ENCODE peak calls at places on chromosome 4, in five cellular contexts. I is mesothelial cell of epicardium, J is RWPE1, A is tibial artery, B is BE2C. F is an unnamed sample.

GRCh38 chr4:683982-684571 is 4.9 kb downstream of the SLC49A3 start:
- DNase-seq in I (peak; percentile 36), J (no peak), A (no peak), B (peak; percentile 83), F (no peak)

GRCh38 chr4:161320377-161320776 is 843.4 kb downstream of the FSTL5 start:
- DNase-seq in I (no peak), J (no peak), A (no peak), B (peak; percentile 60), F (no peak)

GRCh38 chr4:175946472-175947116 is 119.0 kb upstream of the WDR17 start:
- DNase-seq in I (no peak), J (no peak), A (no peak), B (no peak), F (no peak)

GRCh38 chr4:177367336-177367735 is 57.7 kb downstream of the NEIL3 start:
- DNase-seq in I (no peak), J (peak; percentile 23), A (no peak), B (no peak), F (no peak)

GRCh38 chr4:109978704-109979103 is 66.0 kb downstream of the EGF start:
- DNase-seq in I (no peak), J (no peak), A (no peak), B (no peak), F (no peak)

GRCh38 chr4:75071241-75071778 is 138.4 kb downstream of the PARM1 start:
- DNase-seq in I (no peak), J (no peak), A (no peak), B (no peak), F (no peak)

GRCh38 chr4:107950746-107951540 is 19.6 kb downstream of the CYP2U1 start:
- DNase-seq in I (no peak), J (no peak), A (no peak), B (no peak), F (no peak)

GRCh38 chr4:105661028-105661427 is 47.5 kb downstream of the INTS12 start:
- DNase-seq in I (no peak), J (no peak), A (no peak), B (no peak), F (no peak)

GRCh38 chr4:6128221-6128871 is 72.0 kb downstream of the JAKMIP1 start:
- DNase-seq in I (no peak), J (no peak), A (no peak), B (no peak), F (no peak)

GRCh38 chr4:115152081-115152480 is 38.7 kb upstream of the NDST4 start:
- DNase-seq in I (no peak), J (no peak), A (no peak), B (no peak), F (no peak)

GRCh38 chr4:37981844-37982720 is 21.9 kb downstream of the PTTG2 start:
- DNase-seq in I (no peak), J (no peak), A (no peak), B (no peak), F (no peak)

GRCh38 chr4:24912252-24913098 is at the start of gene CCDC149:
- DNase-seq in I (peak; percentile 42), J (peak; percentile 60), A (peak; percentile 81), B (peak; percentile 61), F (peak; percentile 87)

GRCh38 chr4:121096629-121097028 is 24.3 kb upstream of the NDNF start:
- DNase-seq in I (no peak), J (peak; percentile 34), A (no peak), B (no peak), F (no peak)

GRCh38 chr4:168449740-168450442 is 30.4 kb downstream of the DDX60L start:
- DNase-seq in I (no peak), J (no peak), A (no peak), B (peak; percentile 9), F (no peak)

GRCh38 chr4:73070072-73070385 is 513 bp upstream of the COX18 start:
- DNase-seq in I (no peak), J (no peak), A (no peak), B (no peak), F (no peak)

GRCh38 chr4:165207016-165207430 is 338 bp upstream of the KLHL2 start:
- DNase-seq in I (no peak), J (no peak), A (no peak), B (no peak), F (no peak)

GRCh38 chr4:41455215-41455614 is 82.7 kb upstream of the LIMCH1 start:
- DNase-seq in I (no peak), J (peak; percentile 57), A (no peak), B (no peak), F (no peak)

GRCh38 chr4:141636771-141637460 is 533 bp downstream of the IL15 start:
- DNase-seq in I (no peak), J (peak; percentile 65), A (peak; percentile 69), B (peak; percentile 67), F (peak; percentile 86)

GRCh38 chr4:12360391-12360790 is 931.7 kb upstream of the HS3ST1 start:
- DNase-seq in I (no peak), J (peak; percentile 9), A (no peak), B (no peak), F (no peak)

GRCh38 chr4:106803107-106803506 is 233.0 kb downstream of the DKK2 start:
- DNase-seq in I (no peak), J (no peak), A (no peak), B (no peak), F (no peak)

GRCh38 chr4:26302390-26302897 is 18.4 kb upstream of the RBPJ start:
- DNase-seq in I (no peak), J (no peak), A (no peak), B (no peak), F (no peak)

GRCh38 chr4:139853309-139853708 is 187.7 kb downstream of the MGST2 start:
- DNase-seq in I (no peak), J (no peak), A (no peak), B (no peak), F (no peak)

GRCh38 chr4:155604718-155605601 is 61.7 kb upstream of the GUCY1A1 start:
- DNase-seq in I (no peak), J (peak; percentile 9), A (no peak), B (no peak), F (no peak)

GRCh38 chr4:48044298-48044697 is 27.7 kb downstream of the NIPAL1 start:
- DNase-seq in I (no peak), J (no peak), A (no peak), B (no peak), F (no peak)

GRCh38 chr4:52032005-52032404 is 6.1 kb downstream of the SGCB start:
- DNase-seq in I (no peak), J (no peak), A (no peak), B (no peak), F (no peak)

GRCh38 chr4:83019794-83020497 is 9.3 kb upstream of the LIN54 start:
- DNase-seq in I (no peak), J (no peak), A (no peak), B (no peak), F (no peak)

GRCh38 chr4:87506974-87507701 is 22.0 kb downstream of the SPARCL1 start:
- DNase-seq in I (no peak), J (no peak), A (no peak), B (no peak), F (no peak)

GRCh38 chr4:161546902-161547301 is 616.9 kb downstream of the FSTL5 start:
- DNase-seq in I (no peak), J (no peak), A (no peak), B (no peak), F (no peak)

GRCh38 chr4:128686032-128686465 is 123.5 kb upstream of the JADE1 start:
- DNase-seq in I (no peak), J (no peak), A (no peak), B (no peak), F (no peak)

GRCh38 chr4:173717581-173717980 is 187.6 kb upstream of the HAND2 start:
- DNase-seq in I (no peak), J (no peak), A (no peak), B (no peak), F (no peak)

GRCh38 chr4:140641789-140642439 is 73.2 kb upstream of the UCP1 start:
- DNase-seq in I (no peak), J (no peak), A (no peak), B (no peak), F (no peak)

DNA sequence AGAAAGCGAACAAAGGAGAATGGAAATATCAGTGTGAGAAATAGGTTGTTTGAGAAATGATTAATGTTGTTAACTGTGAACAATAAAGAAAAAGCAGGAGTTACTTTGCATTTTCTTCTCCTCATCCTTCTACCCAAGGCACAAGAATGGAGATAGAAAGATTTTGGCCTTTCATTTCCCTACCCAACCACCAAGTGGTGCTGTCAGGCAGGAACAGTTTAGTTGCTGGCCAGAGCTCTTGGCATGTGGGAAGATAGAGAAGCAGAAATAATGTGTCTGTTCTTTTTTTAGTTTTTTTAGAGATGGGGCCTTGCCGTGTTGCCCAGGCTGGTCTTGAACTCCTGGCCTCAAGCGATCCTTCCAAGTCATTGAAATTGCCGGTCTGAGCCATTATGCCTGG is 12.8 kb downstream of the HOPX start:
- DNase-seq in I (no peak), J (peak; percentile 30), A (no peak), B (no peak), F (no peak)
- TF ChIP-seq CTCF in I (no peak), J (no peak), A (no peak), B (peak; percentile 40), F (peak; percentile 25)

DNA sequence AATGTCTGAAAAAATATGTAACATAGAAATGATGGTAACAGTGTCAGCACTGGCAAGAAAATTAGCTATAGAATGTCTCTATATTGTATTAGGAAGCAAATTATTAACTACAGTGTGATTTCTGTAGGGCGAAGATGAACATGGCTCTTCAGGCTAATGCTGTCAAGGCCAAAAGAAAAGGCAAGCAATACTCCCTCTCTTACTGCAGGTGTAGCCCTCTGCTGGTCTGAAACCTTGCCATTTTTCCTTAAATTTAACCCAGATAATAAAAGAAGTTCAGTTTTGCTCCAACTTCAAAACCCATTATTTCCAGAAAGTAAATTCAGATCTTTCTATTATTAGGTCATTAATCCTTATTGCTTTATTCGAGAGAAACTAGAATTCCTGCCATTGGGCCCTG is 215.9 kb downstream of the LRBA start:
- DNase-seq in I (no peak), J (no peak), A (no peak), B (no peak), F (no peak)
- TF ChIP-seq CTCF in I (no peak), J (no peak), A (no peak), B (peak; percentile 45), F (peak; percentile 35)

GRCh38 chr4:101184668-101185067 is 162.7 kb downstream of the PPP3CA start:
- DNase-seq in I (no peak), J (no peak), A (no peak), B (no peak), F (no peak)

GRCh38 chr4:101191302-101192098 is 155.8 kb downstream of the PPP3CA start:
- DNase-seq in I (no peak), J (no peak), A (peak; percentile 88), B (peak; percentile 87), F (no peak)

GRCh38 chr4:101188906-101189305 is 158.4 kb downstream of the PPP3CA start:
- DNase-seq in I (no peak), J (no peak), A (no peak), B (no peak), F (no peak)

GRCh38 chr4:101186558-101187184 is 160.7 kb downstream of the PPP3CA start:
- DNase-seq in I (no peak), J (no peak), A (no peak), B (no peak), F (no peak)

GRCh38 chr4:101187837-101188236 is 159.5 kb downstream of the PPP3CA start:
- DNase-seq in I (no peak), J (no peak), A (no peak), B (no peak), F (no peak)
- TF ChIP-seq CTCF in I (no peak), J (peak; percentile 22), A (no peak), B (no peak), F (peak; percentile 52)

GRCh38 chr4:65868096-65868824 is 198.0 kb upstream of the EPHA5 start:
- DNase-seq in I (no peak), J (no peak), A (no peak), B (no peak), F (no peak)

GRCh38 chr4:65861993-65862392 is 191.7 kb upstream of the EPHA5 start:
- DNase-seq in I (no peak), J (no peak), A (no peak), B (no peak), F (no peak)

GRCh38 chr4:65865489-65865888 is 195.2 kb upstream of the EPHA5 start:
- DNase-seq in I (no peak), J (peak; percentile 1), A (no peak), B (peak; percentile 12), F (no peak)
- TF ChIP-seq CTCF in I (no peak), J (no peak), A (no peak), B (peak; percentile 52), F (peak; percentile 41)

F was measured in osteocyte.